ENCODE peak calls at places on chromosome 11, in five cellular contexts. U is A549, D is endothelial cell of umbilical vein, T is K562, A is GM12878. X is an unnamed sample.

GRCh38 chr11:2653930-2654739 is 45.7 kb downstream of the KCNQ1OT1 start:
- DNase-seq in U (no peak), A (no peak), D (no peak), T (peak; percentile 4), X (no peak)

GRCh38 chr11:95688015-95688414 is 101.6 kb downstream of the FAM76B start:
- DNase-seq in D (no peak), A (no peak), U (no peak), T (no peak), X (no peak)

GRCh38 chr11:128042290-128042751 is 545.0 kb downstream of the ETS1 start:
- DNase-seq in A (no peak), U (no peak), T (no peak), D (no peak), X (no peak)

GRCh38 chr11:9922806-9923205 is 258.9 kb downstream of the SWAP70 start:
- DNase-seq in T (no peak), U (no peak), D (no peak), A (no peak), X (no peak)

GRCh38 chr11:130634981-130635473 is 186.6 kb downstream of the ADAMTS15 start:
- DNase-seq in A (no peak), U (peak; percentile 27), T (no peak), D (peak; percentile 43), X (no peak)

GRCh38 chr11:124896071-124896750 is 1.5 kb downstream of the ROBO4 start:
- DNase-seq in A (no peak), U (no peak), D (no peak), T (no peak), X (no peak)

GRCh38 chr11:111612211-111612610 is 10.0 kb downstream of the SIK2 start:
- DNase-seq in T (no peak), U (no peak), A (no peak), D (no peak), X (no peak)

GRCh38 chr11:85627332-85627997 is at the start of gene DLG2:
- DNase-seq in T (no peak), U (no peak), A (no peak), D (peak; percentile 55), X (peak; percentile 52)

GRCh38 chr11:89452780-89453179 is 38.4 kb downstream of the NOX4 start:
- DNase-seq in U (no peak), T (no peak), D (no peak), A (no peak), X (no peak)

GRCh38 chr11:63668396-63668795 is 2.8 kb downstream of the ATL3 start:
- DNase-seq in A (no peak), U (no peak), T (no peak), D (no peak), X (no peak)

GRCh38 chr11:19953342-19953741 is 206.9 kb downstream of the DBX1 start:
- DNase-seq in T (no peak), U (peak; percentile 36), D (peak; percentile 56), A (no peak), X (no peak)

GRCh38 chr11:64385953-64386704 is 27.2 kb downstream of the RPS6KA4 start:
- DNase-seq in A (no peak), D (no peak), T (no peak), U (peak; percentile 39), X (peak; percentile 88)

GRCh38 chr11:112513936-112514716 is 253.5 kb upstream of the PLET1 start:
- DNase-seq in U (no peak), A (no peak), T (no peak), D (no peak), X (no peak)

GRCh38 chr11:64890084-64890944 is 11.9 kb upstream of the EHD1 start:
- DNase-seq in T (no peak), A (no peak), D (no peak), U (no peak), X (no peak)

GRCh38 chr11:8744423-8744822 is 61.8 kb downstream of the RPL27A start:
- DNase-seq in U (no peak), T (no peak), D (no peak), A (no peak), X (no peak)

GRCh38 chr11:108538022-108538424 is 39.8 kb upstream of the POGLUT3 start:
- DNase-seq in T (no peak), U (no peak), D (no peak), A (no peak), X (no peak)

GRCh38 chr11:10809373-10810199 is 860 bp upstream of the EIF4G2 start:
- DNase-seq in T (peak; percentile 52), U (peak; percentile 61), A (no peak), D (peak; percentile 80), X (no peak)

GRCh38 chr11:68282141-68282860 is 10.5 kb upstream of the C11orf24 start:
- DNase-seq in A (peak; percentile 92), D (no peak), U (no peak), T (peak; percentile 17), X (peak; percentile 95)

GRCh38 chr11:67276821-67277230 is 10.6 kb downstream of the GRK2 start:
- DNase-seq in A (no peak), T (peak; percentile 66), D (peak; percentile 66), U (no peak), X (peak; percentile 98)

GRCh38 chr11:66008468-66009101 is 3.2 kb upstream of the CST6 start:
- DNase-seq in D (no peak), A (no peak), U (no peak), T (no peak), X (peak; percentile 33)

GRCh38 chr11:86069408-86070086 is 663 bp upstream of the PICALM start:
- DNase-seq in T (peak; percentile 12), D (peak; percentile 98), U (peak; percentile 86), A (peak; percentile 62), X (peak; percentile 94)

GRCh38 chr11:68714047-68714856 is 29.9 kb downstream of the GAL start:
- DNase-seq in U (no peak), T (no peak), A (no peak), D (no peak), X (no peak)

GRCh38 chr11:114304969-114305368 is 8.8 kb downstream of the NNMT start:
- DNase-seq in A (no peak), U (no peak), D (no peak), T (no peak), X (no peak)

GRCh38 chr11:114304065-114304464 is 7.9 kb downstream of the NNMT start:
- DNase-seq in A (no peak), U (no peak), T (no peak), D (no peak), X (no peak)

GRCh38 chr11:114302663-114303062 is 6.5 kb downstream of the NNMT start:
- DNase-seq in U (no peak), T (no peak), A (no peak), D (no peak), X (no peak)

GRCh38 chr11:114301088-114301487 is 4.9 kb downstream of the NNMT start:
- DNase-seq in A (no peak), T (no peak), U (no peak), D (no peak), X (no peak)

DNA sequence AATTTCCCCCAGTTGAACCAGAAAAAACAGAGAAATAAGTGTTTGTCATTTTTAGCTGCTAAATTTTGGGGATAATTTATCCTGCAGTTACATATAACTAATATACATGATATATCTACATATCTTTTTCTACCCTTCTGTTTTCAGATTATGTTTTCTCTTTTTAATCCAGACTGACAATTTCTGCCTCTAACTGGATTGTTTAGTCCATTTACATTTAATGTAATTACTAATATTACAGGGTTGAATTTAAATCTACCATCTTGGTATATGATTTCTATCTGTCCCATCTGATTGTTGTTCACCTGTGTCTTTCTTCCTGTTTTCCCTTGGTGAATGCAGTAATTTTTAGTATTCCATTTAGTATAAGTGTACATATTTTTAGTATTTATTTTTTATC is 5.7 kb downstream of the NNMT start:
- DNase-seq in D (no peak), T (no peak), U (no peak), A (no peak), X (no peak)
- TF ChIP-seq POLR2A in D (no peak), T (no peak), U (no peak), A (no peak), X (no peak)

GRCh38 chr11:290621-291231 is 1.8 kb downstream of the PGGHG start:
- DNase-seq in T (no peak), A (no peak), U (no peak), D (no peak), X (no peak)

GRCh38 chr11:289145-289705 is 299 bp downstream of the PGGHG start:
- DNase-seq in U (no peak), A (no peak), D (no peak), T (peak; percentile 96), X (no peak)

GRCh38 chr11:291281-292210 is 2.6 kb downstream of the PGGHG start:
- DNase-seq in U (no peak), D (no peak), T (no peak), A (no peak), X (no peak)

GRCh38 chr11:288328-289144 is at the start of gene PGGHG:
- DNase-seq in U (no peak), D (no peak), T (no peak), A (no peak), X (peak; percentile 73)

DNA sequence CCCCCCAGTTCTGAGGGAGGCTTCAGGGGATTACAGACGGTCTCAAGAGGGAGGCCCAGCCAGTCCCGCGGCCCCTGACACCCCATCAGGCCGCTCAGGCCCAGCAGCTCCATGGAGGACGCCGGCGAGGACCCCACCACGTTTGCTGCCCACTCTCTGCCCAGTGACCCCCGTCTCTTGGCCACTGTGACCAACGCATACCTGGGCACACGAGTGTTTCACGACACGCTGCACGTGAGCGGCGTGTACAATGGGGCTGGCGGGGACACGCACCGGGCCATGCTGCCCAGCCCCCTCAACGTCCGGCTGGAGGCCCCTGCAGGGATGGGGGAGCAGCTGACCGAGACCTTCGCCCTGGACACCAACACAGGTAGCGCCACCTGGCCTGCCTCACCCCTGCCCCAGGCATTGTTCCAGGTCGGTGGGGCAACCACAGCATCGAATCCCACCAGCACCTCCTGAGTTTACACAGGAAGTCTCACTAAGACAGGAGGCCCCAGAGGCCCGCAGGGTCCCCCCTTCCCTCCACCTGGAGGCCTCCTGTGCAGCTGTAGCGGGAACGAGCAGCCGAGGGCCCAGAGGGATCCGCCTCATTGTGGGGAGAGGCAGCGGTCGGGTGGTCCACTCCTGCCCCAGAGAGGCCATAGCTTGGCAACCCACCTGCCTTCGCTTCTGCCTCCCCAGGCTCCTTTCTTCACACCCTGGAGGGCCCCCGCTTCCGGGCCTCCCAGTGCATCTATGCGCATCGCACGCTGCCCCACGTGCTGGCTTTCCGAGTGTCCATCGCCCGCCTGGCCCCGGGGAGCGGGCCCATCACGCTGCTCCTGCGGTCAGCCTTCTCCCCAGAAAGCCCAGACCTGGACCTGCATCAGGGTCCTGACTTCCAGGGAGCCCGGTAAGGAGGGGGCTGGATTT is 1.0 kb downstream of the PGGHG start:
- DNase-seq in A (no peak), D (no peak), T (no peak), U (no peak), X (no peak)
- TF ChIP-seq MYC in A (no peak), D (no peak), T (no peak), U (no peak), X (no peak)

GRCh38 chr11:76796511-76797203 is 13.5 kb downstream of the TSKU start:
- DNase-seq in T (no peak), U (no peak), D (no peak), A (no peak), X (no peak)
- TF ChIP-seq POLR2A in T (no peak), U (no peak), D (no peak), A (no peak), X (no peak)

GRCh38 chr11:119999220-119999619 is 138.7 kb downstream of the TRIM29 start:
- DNase-seq in U (peak; percentile 6), D (no peak), T (peak; percentile 17), A (no peak), X (peak; percentile 20)

GRCh38 chr11:119995730-119996491 is 142.0 kb downstream of the TRIM29 start:
- DNase-seq in U (no peak), T (no peak), A (no peak), D (no peak), X (no peak)

GRCh38 chr11:119996556-119996955 is 141.4 kb downstream of the TRIM29 start:
- DNase-seq in D (no peak), A (no peak), T (no peak), U (no peak), X (no peak)

GRCh38 chr11:120004723-120005122 is 133.2 kb downstream of the TRIM29 start:
- DNase-seq in T (no peak), A (no peak), D (no peak), U (no peak), X (no peak)

GRCh38 chr11:120001161-120002135 is 136.5 kb downstream of the TRIM29 start:
- DNase-seq in D (no peak), A (no peak), T (no peak), U (no peak), X (no peak)
- TF ChIP-seq MYC in D (no peak), A (no peak), T (no peak), U (no peak), X (no peak)

X was measured in NB4.